ENCODE peak calls at places on chromosomes 3 and 15, in nine cellular contexts. E is GM23338; G is IMR-90; T is kidney tubule cell; K is Right ventricle myocardium superior; U is activated CD4-positive, alpha-beta T cell treated with anti-CD3 and anti-CD28 coated beads for 48 hours; I is BE2C; Z is NCI-H2081; D is activated T-cell treated with anti-CD3 and anti-CD28 coated beads for 24 hours. O is an unnamed sample.

GRCh38 chr3:32313723-32314473 is 75.4 kb downstream of the CMTM8 start:
- DNase-seq in E (no peak), G (peak), T (peak), K (no peak), U (peak), I (no peak), Z (no peak), D (no peak), O (no peak)

GRCh38 chr3:54122046-54122801 is at the start of gene CACNA2D3:
- DNase-seq in E (peak), G (no peak), T (peak), K (peak), U (no peak), I (peak), Z (peak), D (no peak), O (peak)

GRCh38 chr3:73144276-73144675 is 82.8 kb downstream of the EBLN2 start:
- DNase-seq in E (no peak), G (no peak), T (no peak), K (peak), U (no peak), I (no peak), Z (no peak), D (no peak), O (peak)

GRCh38 chr15:38378162-38378560 is 75.8 kb upstream of the FAM98B start:
- DNase-seq in E (no peak), G (peak), T (no peak), K (peak), U (no peak), I (peak), Z (no peak), D (no peak), O (peak)

GRCh38 chr3:139803294-139803693 is 125.5 kb upstream of the NMNAT3 start:
- DNase-seq in E (no peak), G (no peak), T (no peak), K (no peak), U (no peak), I (no peak), Z (no peak), D (no peak), O (no peak)

GRCh38 chr3:184789314-184789998 is 22.5 kb upstream of the VPS8 start:
- DNase-seq in E (no peak), G (no peak), T (no peak), K (no peak), U (no peak), I (no peak), Z (no peak), D (no peak), O (no peak)

GRCh38 chr3:76369170-76369569 is 583.8 kb upstream of the ZNF717 start:
- DNase-seq in E (peak), G (peak), T (peak), K (no peak), U (no peak), I (no peak), Z (no peak), D (no peak), O (no peak)

GRCh38 chr3:158801200-158801599 is 654 bp upstream of the MFSD1 start:
- DNase-seq in E (peak), G (no peak), T (peak), K (no peak), U (no peak), I (no peak), Z (no peak), D (no peak), O (no peak)

GRCh38 chr15:29773816-29774215 is 48.5 kb downstream of the TJP1 start:
- DNase-seq in E (no peak), G (no peak), T (peak), K (no peak), U (no peak), I (no peak), Z (no peak), D (no peak), O (no peak)

GRCh38 chr3:71345429-71346027 is 238.0 kb downstream of the FOXP1 start:
- DNase-seq in E (peak), G (peak), T (no peak), K (no peak), U (no peak), I (no peak), Z (no peak), D (no peak), O (no peak)

GRCh38 chr3:52367891-52368880 is 52.1 kb downstream of the DNAH1 start:
- DNase-seq in E (peak), G (no peak), T (no peak), K (no peak), U (no peak), I (no peak), Z (no peak), D (no peak), O (no peak)